ENCODE peak calls at places on chromosomes 2 and 18, in six cellular contexts. X is substantia nigra, N is posterior vena cava, H is AG04450, M is GM03348, G is midbrain. L is an unnamed sample.

GRCh38 chr2:224221455-224221913 is 180.4 kb downstream of the FAM124B start:
- DNase-seq in N (no peak), H (peak; percentile 73), M (peak; percentile 84), X (no peak), G (no peak), L (no peak)

GRCh38 chr2:235827585-235827992 is 333.7 kb downstream of the AGAP1 start:
- DNase-seq in G (no peak), M (no peak), X (no peak), N (no peak), H (peak; percentile 24), L (no peak)

GRCh38 chr2:38515155-38516074 is 87.3 kb downstream of the HNRNPLL start:
- DNase-seq in N (peak; percentile 86), G (no peak), M (no peak), X (no peak), H (no peak), L (no peak)

GRCh38 chr2:238601433-238602222 is 174.9 kb downstream of the ASB1 start:
- DNase-seq in G (no peak), N (peak; percentile 85), H (no peak), X (no peak), M (peak; percentile 78), L (no peak)

GRCh38 chr2:165648826-165649225 is 145.2 kb downstream of the GALNT3 start:
- DNase-seq in X (no peak), H (no peak), G (peak; percentile 53), N (no peak), M (no peak), L (peak; percentile 4)

GRCh38 chr18:69365658-69366057 is 35.0 kb upstream of the DOK6 start:
- DNase-seq in G (no peak), X (no peak), H (no peak), M (no peak), N (no peak), L (no peak)

GRCh38 chr2:147273628-147274027 is 571.2 kb upstream of the ACVR2A start:
- DNase-seq in H (no peak), N (no peak), G (no peak), X (no peak), M (no peak), L (no peak)

GRCh38 chr2:44949329-44950151 is 8.0 kb downstream of the SIX3 start:
- DNase-seq in H (no peak), G (no peak), X (no peak), N (peak; percentile 78), M (peak; percentile 77), L (no peak)

GRCh38 chr2:241381872-241382271 is 25.8 kb downstream of the FARP2 start:
- DNase-seq in H (no peak), X (no peak), G (no peak), N (no peak), M (no peak), L (no peak)

GRCh38 chr2:120629241-120629895 is 106.3 kb upstream of the GLI2 start:
- DNase-seq in X (no peak), G (no peak), M (no peak), N (no peak), H (no peak), L (no peak)

GRCh38 chr2:6883448-6884122 is 6.0 kb downstream of the RSAD2 start:
- DNase-seq in H (no peak), M (no peak), G (no peak), X (no peak), N (no peak), L (peak; percentile 33)

GRCh38 chr2:238970553-238971081 is 122.7 kb downstream of the TWIST2 start:
- DNase-seq in H (no peak), M (peak; percentile 90), X (peak; percentile 45), G (peak; percentile 49), N (no peak), L (peak; percentile 36)

GRCh38 chr2:121253674-121254240 is 31.2 kb downstream of the TFCP2L1 start:
- DNase-seq in X (no peak), G (no peak), N (peak; percentile 68), H (no peak), M (no peak), L (no peak)

GRCh38 chr2:113212245-113213060 is 38.7 kb downstream of the PSD4 start:
- DNase-seq in N (peak; percentile 83), M (no peak), H (no peak), X (no peak), G (no peak), L (no peak)

GRCh38 chr18:12639990-12640880 is 17.7 kb downstream of the SPIRE1 start:
- DNase-seq in H (peak; percentile 62), G (no peak), M (peak; percentile 61), X (no peak), N (no peak), L (no peak)

GRCh38 chr2:33518929-33519328 is 42.5 kb downstream of the RASGRP3 start:
- DNase-seq in G (no peak), H (peak; percentile 34), N (no peak), X (no peak), M (no peak), L (no peak)

GRCh38 chr2:71926098-71926466 is 221.6 kb downstream of the CYP26B1 start:
- DNase-seq in G (no peak), M (peak; percentile 3), X (no peak), H (no peak), N (no peak), L (no peak)

GRCh38 chr18:44759925-44760342 is 79.2 kb downstream of the SETBP1 start:
- DNase-seq in M (no peak), N (no peak), G (no peak), X (no peak), H (no peak), L (no peak)

GRCh38 chr18:58189008-58189407 is 145.0 kb downstream of the NEDD4L start:
- DNase-seq in G (no peak), X (no peak), M (no peak), N (no peak), H (no peak), L (no peak)

GRCh38 chr18:39721712-39722111 is 2156.1 kb upstream of the CELF4 start:
- DNase-seq in M (no peak), N (no peak), X (no peak), H (no peak), G (no peak), L (no peak)

GRCh38 chr2:202660796-202661195 is 26.0 kb downstream of the FAM117B start:
- DNase-seq in N (no peak), X (no peak), G (no peak), M (no peak), H (no peak), L (no peak)

GRCh38 chr2:59585657-59586056 is 967.8 kb downstream of the BCL11A start:
- DNase-seq in M (no peak), G (no peak), H (no peak), X (no peak), N (no peak), L (no peak)

GRCh38 chr2:172446524-172447063 is 19.2 kb downstream of the ITGA6 start:
- DNase-seq in G (no peak), H (no peak), X (no peak), M (no peak), N (no peak), L (no peak)

GRCh38 chr2:119463136-119463535 is 31.5 kb downstream of the TMEM37 start:
- DNase-seq in N (no peak), X (no peak), M (no peak), H (no peak), G (no peak), L (no peak)

GRCh38 chr2:70967189-70967588 is 11.2 kb upstream of the ANKRD53 start:
- DNase-seq in N (no peak), H (no peak), X (no peak), M (no peak), G (no peak), L (no peak)

GRCh38 chr2:20175267-20175666 is 49.7 kb downstream of the SDC1 start:
- DNase-seq in X (no peak), H (no peak), G (no peak), M (no peak), N (peak; percentile 43), L (no peak)

GRCh38 chr2:10278029-10278762 is 24.5 kb upstream of the HPCAL1 start:
- DNase-seq in N (peak; percentile 93), M (peak; percentile 92), X (peak; percentile 6), G (peak; percentile 21), H (no peak), L (no peak)

GRCh38 chr2:171293661-171294060 is 133.0 kb upstream of the TLK1 start:
- DNase-seq in M (no peak), H (no peak), N (no peak), G (no peak), X (no peak), L (no peak)

GRCh38 chr18:37944871-37945270 is 379.3 kb upstream of the CELF4 start:
- DNase-seq in G (no peak), H (no peak), X (no peak), N (no peak), M (no peak), L (peak; percentile 56)

GRCh38 chr2:27249891-27250651 is 12.8 kb downstream of the SLC30A3 start:
- DNase-seq in X (peak; percentile 25), H (no peak), G (peak; percentile 8), N (peak; percentile 87), M (peak; percentile 82), L (peak; percentile 46)

GRCh38 chr2:223760838-223761502 is 76.4 kb downstream of the AP1S3 start:
- DNase-seq in H (no peak), M (peak; percentile 69), G (no peak), X (no peak), N (no peak), L (no peak)

GRCh38 chr18:78607221-78607620 is 372.4 kb upstream of the SALL3 start:
- DNase-seq in X (no peak), M (no peak), N (no peak), H (no peak), G (no peak), L (no peak)

GRCh38 chr2:223538920-223539440 is 63.2 kb downstream of the SCG2 start:
- DNase-seq in H (no peak), X (no peak), G (no peak), N (no peak), M (no peak), L (no peak)

GRCh38 chr2:68031546-68032160 is 31.2 kb downstream of the C1D start:
- DNase-seq in N (no peak), H (peak; percentile 15), G (peak; percentile 68), M (peak; percentile 59), X (no peak), L (peak; percentile 79)

GRCh38 chr2:86513948-86514660 is 49.1 kb downstream of the CHMP3 start:
- DNase-seq in M (no peak), G (no peak), X (no peak), H (no peak), N (no peak), L (no peak)

GRCh38 chr18:10481831-10482230 is 27.4 kb downstream of the APCDD1 start:
- DNase-seq in M (no peak), N (no peak), X (no peak), G (no peak), H (no peak), L (no peak)

GRCh38 chr2:223894009-223894408 is 51.1 kb downstream of the WDFY1 start:
- DNase-seq in M (no peak), N (peak; percentile 69), X (no peak), H (no peak), G (no peak), L (no peak)

GRCh38 chr18:47881752-47882455 is 48.6 kb downstream of the SMAD2 start:
- DNase-seq in M (peak; percentile 12), N (no peak), X (no peak), G (no peak), H (peak; percentile 11), L (no peak)

GRCh38 chr2:3780477-3781402 is 77.4 kb downstream of the DCDC2C start:
- DNase-seq in X (peak; percentile 20), G (peak; percentile 1), H (no peak), N (no peak), M (peak; percentile 67), L (peak; percentile 34)

L was measured in cerebellar cortex.